ENCODE peak calls at places on chromosomes 2 and 18, in ten cellular contexts. V is GM23338, U is stomach, A is HCT116, F is sigmoid colon, W is SK-N-MC, Y is transverse colon, O is upper lobe of left lung, Q is Panc1, J is GM12891. R is an unnamed sample.

GRCh38 chr2:67503066-67503795 is 106.1 kb downstream of the ETAA1 start:
- DNase-seq in V (no peak), U (no peak), A (no peak), F (no peak), W (no peak), Y (no peak), O (no peak), Q (no peak), J (no peak), R (no peak)

GRCh38 chr2:212958757-212959295 is 192.6 kb downstream of the IKZF2 start:
- DNase-seq in V (no peak), U (no peak), A (no peak), F (no peak), W (no peak), Y (no peak), O (no peak), Q (no peak), J (no peak), R (no peak)

GRCh38 chr2:3651686-3652516 is 6.1 kb upstream of the ALLC start:
- DNase-seq in V (peak; percentile 88), U (peak; percentile 62), A (no peak), F (no peak), W (no peak), Y (peak; percentile 65), O (peak; percentile 82), Q (no peak), J (peak; percentile 95), R (peak; percentile 92)

GRCh38 chr2:86806059-86806857 is 15.5 kb upstream of the CD8A start:
- DNase-seq in V (no peak), U (no peak), A (no peak), F (no peak), W (no peak), Y (no peak), O (peak; percentile 24), Q (no peak), J (no peak), R (no peak)

GRCh38 chr18:77344777-77345507 is 95.3 kb downstream of the GALR1 start:
- DNase-seq in V (no peak), U (no peak), A (no peak), F (no peak), W (no peak), Y (no peak), O (no peak), Q (no peak), J (no peak), R (no peak)

GRCh38 chr2:234290671-234291070 is 206.2 kb downstream of the ARL4C start:
- DNase-seq in V (no peak), U (peak; percentile 41), A (no peak), F (peak; percentile 72), W (no peak), Y (peak; percentile 60), O (no peak), Q (no peak), J (no peak), R (peak; percentile 90)

GRCh38 chr2:239929504-239929903 is 95.6 kb downstream of the NDUFA10 start:
- DNase-seq in V (no peak), U (peak; percentile 15), A (no peak), F (peak; percentile 15), W (no peak), Y (no peak), O (peak; percentile 63), Q (no peak), J (no peak), R (peak; percentile 67)

GRCh38 chr2:127121776-127122176 is 14.8 kb upstream of the BIN1 start:
- DNase-seq in V (no peak), U (no peak), A (no peak), F (peak; percentile 77), W (no peak), Y (no peak), O (no peak), Q (no peak), J (no peak), R (peak; percentile 41)

GRCh38 chr18:63025251-63025710 is 294.3 kb downstream of the BCL2 start:
- DNase-seq in V (peak; percentile 82), U (no peak), A (no peak), F (no peak), W (no peak), Y (peak; percentile 39), O (no peak), Q (no peak), J (no peak), R (peak; percentile 59)

GRCh38 chr2:120935339-120936313 is 200.0 kb downstream of the GLI2 start:
- DNase-seq in V (no peak), U (peak; percentile 33), A (no peak), F (no peak), W (no peak), Y (peak; percentile 28), O (no peak), Q (no peak), J (no peak), R (no peak)

GRCh38 chr2:146312899-146313298 is 1531.9 kb upstream of the ACVR2A start:
- DNase-seq in V (peak; percentile 1), U (no peak), A (no peak), F (no peak), W (peak; percentile 82), Y (no peak), O (no peak), Q (no peak), J (no peak), R (no peak)

GRCh38 chr2:239626971-239627598 is 226.3 kb upstream of the HDAC4 start:
- DNase-seq in V (peak; percentile 20), U (no peak), A (no peak), F (no peak), W (no peak), Y (no peak), O (no peak), Q (no peak), J (no peak), R (no peak)

GRCh38 chr18:5746844-5747243 is 148.5 kb downstream of the TMEM200C start:
- DNase-seq in V (no peak), U (no peak), A (no peak), F (no peak), W (no peak), Y (no peak), O (no peak), Q (no peak), J (no peak), R (no peak)

GRCh38 chr2:206708286-206708685 is 9.9 kb downstream of the DYTN start:
- DNase-seq in V (no peak), U (no peak), A (no peak), F (no peak), W (no peak), Y (no peak), O (no peak), Q (no peak), J (no peak), R (no peak)
- TF ChIP-seq POLR2AphosphoS5 in V (no peak), U (no peak), A (no peak), F (no peak), W (no peak), Y (no peak), O (no peak), Q (no peak), J (no peak), R (no peak)

GRCh38 chr18:51154664-51155063 is 42.8 kb downstream of the MEX3C start:
- DNase-seq in V (no peak), U (no peak), A (no peak), F (no peak), W (no peak), Y (no peak), O (no peak), Q (no peak), J (no peak), R (no peak)

GRCh38 chr18:51151568-51152511 is 45.6 kb downstream of the MEX3C start:
- DNase-seq in V (peak; percentile 24), U (peak; percentile 35), A (no peak), F (no peak), W (no peak), Y (peak; percentile 66), O (peak; percentile 70), Q (no peak), J (no peak), R (peak; percentile 91)

GRCh38 chr18:51160646-51161045 is 36.8 kb downstream of the MEX3C start:
- DNase-seq in V (no peak), U (no peak), A (no peak), F (no peak), W (no peak), Y (no peak), O (no peak), Q (no peak), J (no peak), R (no peak)

GRCh38 chr18:51153659-51154371 is 43.7 kb downstream of the MEX3C start:
- DNase-seq in V (no peak), U (no peak), A (no peak), F (no peak), W (no peak), Y (peak; percentile 79), O (peak; percentile 75), Q (no peak), J (peak; percentile 38), R (peak; percentile 91)

DNA sequence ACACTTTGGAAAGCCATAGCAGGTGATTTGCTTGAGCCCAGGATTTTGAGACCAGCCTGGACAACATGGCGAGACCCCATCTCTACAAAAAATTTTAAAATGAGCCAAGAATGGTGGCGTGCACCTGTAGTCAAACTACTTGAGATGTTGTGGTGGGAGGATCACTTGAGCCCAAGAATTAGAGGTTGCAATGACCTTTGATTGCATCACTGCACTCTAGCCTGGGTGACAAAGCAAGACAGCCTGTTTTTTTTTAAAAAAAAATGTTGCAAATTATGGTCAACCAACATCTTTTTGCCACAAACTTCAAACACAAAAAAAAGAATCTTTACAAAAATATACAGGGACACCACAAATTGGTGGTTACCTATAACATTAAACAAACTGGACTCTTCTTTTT is 40.3 kb downstream of the MEX3C start:
- DNase-seq in V (no peak), U (no peak), A (no peak), F (no peak), W (no peak), Y (no peak), O (no peak), Q (no peak), J (no peak), R (no peak)
- TF ChIP-seq POLR2AphosphoS5 in V (no peak), U (no peak), A (no peak), F (no peak), W (no peak), Y (no peak), O (no peak), Q (no peak), J (no peak), R (no peak)

DNA sequence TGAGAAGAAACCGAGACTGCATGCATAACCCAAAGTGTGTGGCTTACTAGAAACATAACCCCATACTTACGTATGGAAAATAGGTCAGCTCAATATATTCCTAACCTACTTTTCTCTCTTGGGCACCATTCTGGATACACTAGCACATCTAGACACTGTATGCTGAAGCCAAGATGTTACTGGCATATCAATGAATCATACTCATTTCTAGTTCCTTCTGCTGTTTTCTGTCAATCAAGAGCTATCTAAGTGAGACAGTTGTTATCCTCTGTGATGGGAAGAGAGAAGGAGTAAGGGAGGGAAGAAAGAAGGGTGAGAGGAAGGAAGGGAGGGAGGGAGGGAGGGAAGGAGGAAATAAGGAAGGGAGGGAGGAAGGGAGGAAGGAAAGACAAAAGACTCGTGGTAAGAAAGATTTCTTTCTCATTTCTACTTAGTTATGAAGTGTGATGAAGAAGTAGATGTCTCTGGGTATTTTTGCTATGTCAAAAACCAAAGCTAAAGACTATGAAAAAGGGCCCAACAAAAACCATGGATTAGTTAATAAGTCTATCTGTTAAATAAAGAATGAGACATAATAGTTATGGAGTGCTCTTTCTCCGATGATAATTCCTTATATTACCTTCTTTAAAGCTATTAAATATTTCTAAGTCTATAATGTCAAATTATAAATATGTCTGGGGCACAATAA is 248.4 kb downstream of the ZNF521 start:
- DNase-seq in V (no peak), U (no peak), A (no peak), F (no peak), W (no peak), Y (no peak), O (no peak), Q (no peak), J (no peak), R (no peak)
- TF ChIP-seq POLR2AphosphoS5 in V (no peak), U (no peak), A (no peak), F (no peak), W (no peak), Y (no peak), O (no peak), Q (no peak), J (no peak), R (no peak)

GRCh38 chr18:11994346-11994707 is 13.0 kb downstream of the IMPA2 start:
- DNase-seq in V (no peak), U (peak; percentile 82), A (no peak), F (peak; percentile 74), W (no peak), Y (peak; percentile 72), O (no peak), Q (no peak), J (no peak), R (peak; percentile 55)
- TF ChIP-seq POLR2AphosphoS5 in V (no peak), U (no peak), A (no peak), F (no peak), W (no peak), Y (no peak), O (no peak), Q (no peak), J (no peak), R (no peak)